ENCODE peak calls at places on chromosome 12, in five cellular contexts. H is GM23248, N is PC-3, T is adrenal gland, O is lower lobe of right lung. W is an unnamed sample.

GRCh38 chr12:122422769-122423257 is 344 bp upstream of the CLIP1 start:
- DNase-seq in H (peak; percentile 85), N (peak; percentile 77), T (peak; percentile 77), O (peak; percentile 46), W (no peak)

GRCh38 chr12:65925626-65926025 is 101.3 kb downstream of the HMGA2 start:
- DNase-seq in H (no peak), N (no peak), T (peak; percentile 20), O (no peak), W (no peak)

GRCh38 chr12:42862055-42862454 is 272.5 kb upstream of the PRICKLE1 start:
- DNase-seq in H (no peak), N (peak; percentile 70), T (no peak), O (no peak), W (peak; percentile 27)

GRCh38 chr12:71972441-71973074 is 33.9 kb downstream of the TPH2 start:
- DNase-seq in H (no peak), N (peak; percentile 5), T (no peak), O (no peak), W (no peak)

GRCh38 chr12:80634903-80635302 is 72.5 kb upstream of the MYF6 start:
- DNase-seq in H (no peak), N (no peak), T (no peak), O (no peak), W (no peak)

GRCh38 chr12:24707379-24707778 is 241.5 kb downstream of the BCAT1 start:
- DNase-seq in H (no peak), N (no peak), T (no peak), O (no peak), W (no peak)

GRCh38 chr12:56299308-56299852 is 750 bp downstream of the CS start:
- DNase-seq in H (no peak), N (peak; percentile 30), T (peak; percentile 31), O (no peak), W (no peak)

GRCh38 chr12:51896236-51896635 is 8.3 kb downstream of the ANKRD33 start:
- DNase-seq in H (no peak), N (no peak), T (no peak), O (no peak), W (no peak)

GRCh38 chr12:70840966-70841365 is 79.6 kb downstream of the PTPRR start:
- DNase-seq in H (peak; percentile 76), N (peak; percentile 82), T (no peak), O (no peak), W (no peak)

GRCh38 chr12:98990648-98991047 is 345.6 kb downstream of the APAF1 start:
- DNase-seq in H (no peak), N (no peak), T (no peak), O (no peak), W (no peak)

GRCh38 chr12:94147377-94147990 is 893 bp upstream of the PLXNC1 start:
- DNase-seq in H (no peak), N (no peak), T (no peak), O (no peak), W (no peak)

GRCh38 chr12:27119797-27120196 is 37.4 kb upstream of the C12orf71 start:
- DNase-seq in H (no peak), N (no peak), T (no peak), O (no peak), W (no peak)

GRCh38 chr12:67969134-67969782 is 20.0 kb upstream of the IFNG-AS1 start:
- DNase-seq in H (peak; percentile 23), N (no peak), T (no peak), O (no peak), W (no peak)

GRCh38 chr12:98741615-98742265 is 96.7 kb downstream of the APAF1 start:
- DNase-seq in H (no peak), N (no peak), T (no peak), O (no peak), W (peak; percentile 73)

GRCh38 chr12:55658635-55659391 is 22.1 kb downstream of the OR10P1 start:
- DNase-seq in H (peak; percentile 14), N (no peak), T (peak; percentile 44), O (no peak), W (no peak)

GRCh38 chr12:113259499-113259953 is 38.3 kb downstream of the TPCN1 start:
- DNase-seq in H (peak; percentile 53), N (no peak), T (peak; percentile 89), O (peak; percentile 63), W (peak; percentile 90)

GRCh38 chr12:9943244-9943643 is 11.1 kb upstream of the CLEC2A start:
- DNase-seq in H (no peak), N (no peak), T (no peak), O (peak; percentile 42), W (no peak)

GRCh38 chr12:51009038-51009437 is 17.1 kb downstream of the SLC11A2 start:
- DNase-seq in H (no peak), N (no peak), T (peak; percentile 76), O (peak; percentile 85), W (no peak)

GRCh38 chr12:65826513-65827171 is 2.4 kb downstream of the HMGA2 start:
- DNase-seq in H (peak; percentile 80), N (peak; percentile 77), T (no peak), O (no peak), W (peak; percentile 55)

GRCh38 chr12:2172040-2172439 is 119.3 kb downstream of the CACNA1C start:
- DNase-seq in H (no peak), N (no peak), T (no peak), O (no peak), W (no peak)
- H3K27ac ChIP-seq in H (no peak overlapping the region), N (no peak overlapping the region), T (no peak overlapping the region), O (no peak overlapping the region), W (no peak overlapping the region)

GRCh38 chr12:109464642-109465351 is 12.3 kb downstream of the KCTD10 start:
- DNase-seq in H (peak; percentile 44), N (no peak), T (no peak), O (no peak), W (no peak)
- H3K4me1 ChIP-seq in H (peaks cover 69% of the 10 kb centered on the region), N (peaks cover 47% of the 10 kb centered on the region), T (peaks cover 91% of the 10 kb centered on the region), O (peaks cover 97% of the 10 kb centered on the region), W (peaks cover 40% of the 10 kb centered on the region)

DNA sequence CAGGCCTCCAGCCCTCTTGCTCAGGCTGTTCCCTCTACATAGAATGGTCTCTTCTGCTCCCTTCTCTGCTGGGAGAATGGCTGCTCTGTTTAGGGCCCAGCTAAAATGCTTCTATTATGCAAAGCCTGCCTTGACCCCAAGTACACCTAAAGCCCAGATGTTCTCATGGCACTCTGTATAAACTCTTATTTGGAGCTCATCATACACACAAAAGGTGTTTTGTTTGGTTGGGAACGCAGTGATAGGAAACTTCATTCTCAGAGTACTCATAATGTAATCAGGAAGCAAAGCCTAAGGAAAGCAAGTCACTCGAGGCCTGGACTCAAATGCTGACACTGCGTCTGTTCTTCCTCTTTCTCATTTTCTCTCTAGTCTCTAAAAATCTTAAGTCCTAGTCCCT is 38.2 kb upstream of the SYCP3 start:
- DNase-seq in H (no peak), N (no peak), T (no peak), O (no peak), W (no peak)
- H3K27ac ChIP-seq in H (no peak overlapping the region), N (no peak overlapping the region), T (no peak overlapping the region), O (peak overlapping the region; percentile 50), W (no peak overlapping the region)

GRCh38 chr12:49651855-49652254 is 28.5 kb downstream of the PRPF40B start:
- DNase-seq in H (no peak), N (no peak), T (no peak), O (no peak), W (no peak)

GRCh38 chr12:49649445-49649844 is 26.1 kb downstream of the PRPF40B start:
- DNase-seq in H (no peak), N (no peak), T (no peak), O (no peak), W (no peak)

GRCh38 chr12:49649892-49650291 is 26.5 kb downstream of the PRPF40B start:
- DNase-seq in H (no peak), N (no peak), T (no peak), O (no peak), W (no peak)

GRCh38 chr12:49655595-49656236 is 32.4 kb downstream of the PRPF40B start:
- DNase-seq in H (no peak), N (no peak), T (no peak), O (no peak), W (no peak)

DNA sequence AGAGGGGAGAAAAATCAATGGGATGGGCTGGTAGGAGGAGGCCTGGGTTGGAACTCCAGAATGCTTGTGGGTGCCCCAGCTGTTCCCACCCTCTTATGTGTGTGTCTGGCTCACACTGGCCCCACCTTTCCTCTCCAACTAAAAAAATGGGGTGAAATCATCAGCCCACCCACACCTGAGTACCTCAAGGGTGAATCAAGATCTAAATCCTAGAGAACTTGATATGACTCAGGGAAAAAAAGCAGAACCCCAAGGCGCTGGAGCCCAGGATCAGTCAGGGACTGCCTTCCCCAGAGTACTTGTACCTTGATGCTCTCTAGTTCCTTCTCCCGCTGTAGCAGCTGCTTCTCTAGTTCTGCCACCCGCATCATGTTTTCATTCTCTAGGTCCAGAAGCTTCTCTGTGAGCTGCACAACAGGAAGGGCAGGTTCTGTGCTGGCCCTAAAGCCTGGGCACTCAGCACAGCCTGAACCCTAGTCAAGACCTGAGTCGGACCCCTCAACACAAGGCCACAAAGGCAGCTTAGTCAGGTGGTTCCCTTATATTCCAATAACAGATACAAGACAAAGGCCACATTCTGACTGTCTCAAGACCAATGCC is 29.7 kb downstream of the PRPF40B start:
- DNase-seq in H (peak; percentile 12), N (no peak), T (no peak), O (no peak), W (no peak)
- H3K4me1 ChIP-seq in H (no peaks in the 10 kb centered on the region), N (no peaks in the 10 kb centered on the region), T (no peaks in the 10 kb centered on the region), O (peaks cover 26% of the 10 kb centered on the region), W (no peaks in the 10 kb centered on the region)

GRCh38 chr12:69099201-69099837 is 140.1 kb upstream of the CPSF6 start:
- DNase-seq in H (no peak), N (no peak), T (no peak), O (no peak), W (no peak)

GRCh38 chr12:69096669-69097364 is 142.6 kb upstream of the CPSF6 start:
- DNase-seq in H (peak; percentile 50), N (peak; percentile 55), T (no peak), O (no peak), W (peak; percentile 20)

GRCh38 chr12:69097619-69098368 is 141.6 kb upstream of the CPSF6 start:
- DNase-seq in H (peak; percentile 72), N (peak; percentile 63), T (no peak), O (no peak), W (peak; percentile 32)

GRCh38 chr12:69094606-69095216 is 144.7 kb upstream of the CPSF6 start:
- DNase-seq in H (no peak), N (no peak), T (no peak), O (no peak), W (no peak)

GRCh38 chr12:69095765-69096477 is 143.4 kb upstream of the CPSF6 start:
- DNase-seq in H (no peak), N (no peak), T (no peak), O (no peak), W (peak; percentile 92)
- H3K27ac ChIP-seq in H (no peak overlapping the region), N (no peak overlapping the region), T (no peak overlapping the region), O (no peak overlapping the region), W (peak overlapping the region; percentile 10)

GRCh38 chr12:64400041-64400440 is 4.2 kb upstream of the XPOT start:
- DNase-seq in H (peak; percentile 45), N (no peak), T (peak; percentile 77), O (no peak), W (no peak)
- H3K4me1 ChIP-seq in H (peaks cover 6% of the 10 kb centered on the region), N (peaks cover 16% of the 10 kb centered on the region), T (peaks cover 8% of the 10 kb centered on the region), O (peaks cover 5% of the 10 kb centered on the region), W (no peaks in the 10 kb centered on the region)